ENCODE peak calls at places on chromosomes 16 and 17, in ten cellular contexts. One of them, this sample, is unnamed.

GRCh38 chr16:71700822-71701221 is 23.7 kb downstream of the PHLPP2 start:
- DNase-seq in GM12878: no peak
- DNase-seq in H1: no peak
- DNase-seq in stomach: no peak
- DNase-seq in SK-N-SH: no peak
- DNase-seq in suprapubic skin: no peak
- DNase-seq in ovary: no peak
- DNase-seq in esophagus muscularis mucosa: no peak
- DNase-seq in transverse colon: no peak
- DNase-seq in tibial nerve: no peak
- DNase-seq in this sample: no peak

GRCh38 chr16:56675685-56676210 is 6.1 kb downstream of the MT1H start:
- DNase-seq in tibial nerve: no peak
- DNase-seq in SK-N-SH: no peak
- DNase-seq in H1: no peak
- DNase-seq in GM12878: no peak
- DNase-seq in ovary: no peak
- DNase-seq in stomach: no peak
- DNase-seq in transverse colon: peak; percentile 19
- DNase-seq in suprapubic skin: no peak
- DNase-seq in esophagus muscularis mucosa: no peak
- DNase-seq in this sample: no peak

GRCh38 chr17:15185625-15185991 is 79.5 kb downstream of the PMP22 start:
- DNase-seq in SK-N-SH: no peak
- DNase-seq in suprapubic skin: no peak
- DNase-seq in GM12878: no peak
- DNase-seq in transverse colon: peak; percentile 14
- DNase-seq in H1: no peak
- DNase-seq in stomach: no peak
- DNase-seq in ovary: no peak
- DNase-seq in tibial nerve: no peak
- DNase-seq in esophagus muscularis mucosa: no peak
- DNase-seq in this sample: no peak

GRCh38 chr16:51968756-51969155 is 578.2 kb downstream of the TOX3 start:
- DNase-seq in H1: no peak
- DNase-seq in SK-N-SH: no peak
- DNase-seq in transverse colon: no peak
- DNase-seq in tibial nerve: no peak
- DNase-seq in esophagus muscularis mucosa: no peak
- DNase-seq in GM12878: no peak
- DNase-seq in ovary: no peak
- DNase-seq in stomach: no peak
- DNase-seq in suprapubic skin: no peak
- DNase-seq in this sample: no peak

GRCh38 chr17:76498886-76499667 is 2.1 kb downstream of the RHBDF2 start:
- DNase-seq in ovary: no peak
- DNase-seq in transverse colon: no peak
- DNase-seq in tibial nerve: no peak
- DNase-seq in suprapubic skin: no peak
- DNase-seq in esophagus muscularis mucosa: no peak
- DNase-seq in SK-N-SH: no peak
- DNase-seq in H1: no peak
- DNase-seq in stomach: no peak
- DNase-seq in GM12878: peak; percentile 71
- DNase-seq in this sample: no peak

GRCh38 chr17:19724501-19725420 is 8.4 kb upstream of the SLC47A2 start:
- DNase-seq in ovary: peak; percentile 39
- DNase-seq in transverse colon: peak; percentile 77
- DNase-seq in stomach: peak; percentile 70
- DNase-seq in GM12878: no peak
- DNase-seq in SK-N-SH: no peak
- DNase-seq in esophagus muscularis mucosa: no peak
- DNase-seq in suprapubic skin: peak; percentile 87
- DNase-seq in H1: no peak
- DNase-seq in tibial nerve: peak; percentile 48
- DNase-seq in this sample: peak; percentile 87

GRCh38 chr16:55047331-55047730 is 116.7 kb downstream of the IRX5 start:
- DNase-seq in GM12878: no peak
- DNase-seq in H1: no peak
- DNase-seq in transverse colon: no peak
- DNase-seq in ovary: no peak
- DNase-seq in esophagus muscularis mucosa: no peak
- DNase-seq in SK-N-SH: no peak
- DNase-seq in stomach: no peak
- DNase-seq in suprapubic skin: no peak
- DNase-seq in tibial nerve: no peak
- DNase-seq in this sample: no peak

GRCh38 chr16:85616608-85617311 is 3.6 kb downstream of the GSE1 start:
- DNase-seq in suprapubic skin: no peak
- DNase-seq in stomach: peak; percentile 68
- DNase-seq in ovary: peak; percentile 48
- DNase-seq in GM12878: peak; percentile 51
- DNase-seq in transverse colon: peak; percentile 63
- DNase-seq in H1: no peak
- DNase-seq in esophagus muscularis mucosa: no peak
- DNase-seq in SK-N-SH: peak; percentile 45
- DNase-seq in tibial nerve: no peak
- DNase-seq in this sample: peak; percentile 63

GRCh38 chr16:19912445-19913305 is 28.0 kb upstream of the GPRC5B start:
- DNase-seq in stomach: no peak
- DNase-seq in tibial nerve: no peak
- DNase-seq in suprapubic skin: no peak
- DNase-seq in transverse colon: no peak
- DNase-seq in GM12878: no peak
- DNase-seq in SK-N-SH: no peak
- DNase-seq in ovary: no peak
- DNase-seq in H1: no peak
- DNase-seq in esophagus muscularis mucosa: no peak
- DNase-seq in this sample: no peak

GRCh38 chr16:61887903-61888302 is 148.3 kb downstream of the CDH8 start:
- DNase-seq in ovary: no peak
- DNase-seq in suprapubic skin: no peak
- DNase-seq in esophagus muscularis mucosa: no peak
- DNase-seq in SK-N-SH: no peak
- DNase-seq in stomach: no peak
- DNase-seq in H1: no peak
- DNase-seq in transverse colon: no peak
- DNase-seq in GM12878: peak; percentile 19
- DNase-seq in tibial nerve: no peak
- DNase-seq in this sample: no peak

GRCh38 chr17:8125947-8126305 is 2.0 kb upstream of the HES7 start:
- DNase-seq in transverse colon: no peak
- DNase-seq in GM12878: no peak
- DNase-seq in suprapubic skin: no peak
- DNase-seq in ovary: peak; percentile 50
- DNase-seq in SK-N-SH: peak; percentile 82
- DNase-seq in H1: no peak
- DNase-seq in tibial nerve: no peak
- DNase-seq in esophagus muscularis mucosa: no peak
- DNase-seq in stomach: no peak
- DNase-seq in this sample: no peak

GRCh38 chr16:77955127-77955526 is 67.2 kb upstream of the CLEC3A start:
- DNase-seq in tibial nerve: no peak
- DNase-seq in suprapubic skin: no peak
- DNase-seq in SK-N-SH: no peak
- DNase-seq in transverse colon: no peak
- DNase-seq in ovary: no peak
- DNase-seq in GM12878: no peak
- DNase-seq in esophagus muscularis mucosa: no peak
- DNase-seq in H1: no peak
- DNase-seq in stomach: no peak
- DNase-seq in this sample: no peak

GRCh38 chr17:40317880-40318834 is 9.2 kb downstream of the RARA start:
- DNase-seq in esophagus muscularis mucosa: peak; percentile 98
- DNase-seq in H1: peak; percentile 81
- DNase-seq in GM12878: peak; percentile 79
- DNase-seq in tibial nerve: peak; percentile 98
- DNase-seq in stomach: peak; percentile 97
- DNase-seq in transverse colon: peak; percentile 97
- DNase-seq in ovary: peak; percentile 93
- DNase-seq in suprapubic skin: peak; percentile 97
- DNase-seq in SK-N-SH: peak; percentile 99
- DNase-seq in this sample: peak; percentile 99

GRCh38 chr17:78365561-78366108 is 5.8 kb upstream of the SOCS3 start:
- DNase-seq in GM12878: no peak
- DNase-seq in tibial nerve: no peak
- DNase-seq in stomach: no peak
- DNase-seq in esophagus muscularis mucosa: no peak
- DNase-seq in suprapubic skin: peak; percentile 68
- DNase-seq in H1: peak; percentile 81
- DNase-seq in transverse colon: no peak
- DNase-seq in SK-N-SH: no peak
- DNase-seq in ovary: no peak
- DNase-seq in this sample: peak; percentile 57

GRCh38 chr17:62732125-62732524 is 76.0 kb downstream of the MARCHF10 start:
- DNase-seq in tibial nerve: no peak
- DNase-seq in ovary: no peak
- DNase-seq in transverse colon: no peak
- DNase-seq in stomach: no peak
- DNase-seq in esophagus muscularis mucosa: no peak
- DNase-seq in SK-N-SH: no peak
- DNase-seq in suprapubic skin: no peak
- DNase-seq in GM12878: no peak
- DNase-seq in H1: no peak
- DNase-seq in this sample: no peak

GRCh38 chr16:867421-868385 is 67.2 kb upstream of the GNG13 start:
- DNase-seq in ovary: no peak
- DNase-seq in suprapubic skin: no peak
- DNase-seq in H1: no peak
- DNase-seq in GM12878: no peak
- DNase-seq in SK-N-SH: no peak
- DNase-seq in esophagus muscularis mucosa: no peak
- DNase-seq in stomach: no peak
- DNase-seq in transverse colon: no peak
- DNase-seq in tibial nerve: no peak
- DNase-seq in this sample: no peak

GRCh38 chr17:17348872-17349723 is 45.9 kb downstream of the NT5M start:
- DNase-seq in tibial nerve: no peak
- DNase-seq in suprapubic skin: peak; percentile 46
- DNase-seq in GM12878: no peak
- DNase-seq in stomach: no peak
- DNase-seq in transverse colon: no peak
- DNase-seq in SK-N-SH: peak; percentile 23
- DNase-seq in esophagus muscularis mucosa: no peak
- DNase-seq in ovary: no peak
- DNase-seq in H1: no peak
- DNase-seq in this sample: no peak

GRCh38 chr17:42773290-42774035 is at the start of gene VPS25:
- DNase-seq in stomach: peak; percentile 80
- DNase-seq in transverse colon: peak; percentile 84
- DNase-seq in esophagus muscularis mucosa: no peak
- DNase-seq in GM12878: no peak
- DNase-seq in ovary: peak; percentile 74
- DNase-seq in SK-N-SH: peak; percentile 85
- DNase-seq in H1: no peak
- DNase-seq in suprapubic skin: peak; percentile 86
- DNase-seq in tibial nerve: peak; percentile 38
- DNase-seq in this sample: peak; percentile 70
- TF ChIP-seq CTCF in stomach: peak; percentile 14
- TF ChIP-seq CTCF in transverse colon: peak; percentile 9
- TF ChIP-seq CTCF in esophagus muscularis mucosa: peak; percentile 11
- TF ChIP-seq CTCF in GM12878: no peak
- TF ChIP-seq CTCF in ovary: no peak
- TF ChIP-seq CTCF in SK-N-SH: peak; percentile 24
- TF ChIP-seq CTCF in H1: peak; percentile 14
- TF ChIP-seq CTCF in suprapubic skin: no peak
- TF ChIP-seq CTCF in tibial nerve: no peak
- TF ChIP-seq CTCF in this sample: no peak

DNA sequence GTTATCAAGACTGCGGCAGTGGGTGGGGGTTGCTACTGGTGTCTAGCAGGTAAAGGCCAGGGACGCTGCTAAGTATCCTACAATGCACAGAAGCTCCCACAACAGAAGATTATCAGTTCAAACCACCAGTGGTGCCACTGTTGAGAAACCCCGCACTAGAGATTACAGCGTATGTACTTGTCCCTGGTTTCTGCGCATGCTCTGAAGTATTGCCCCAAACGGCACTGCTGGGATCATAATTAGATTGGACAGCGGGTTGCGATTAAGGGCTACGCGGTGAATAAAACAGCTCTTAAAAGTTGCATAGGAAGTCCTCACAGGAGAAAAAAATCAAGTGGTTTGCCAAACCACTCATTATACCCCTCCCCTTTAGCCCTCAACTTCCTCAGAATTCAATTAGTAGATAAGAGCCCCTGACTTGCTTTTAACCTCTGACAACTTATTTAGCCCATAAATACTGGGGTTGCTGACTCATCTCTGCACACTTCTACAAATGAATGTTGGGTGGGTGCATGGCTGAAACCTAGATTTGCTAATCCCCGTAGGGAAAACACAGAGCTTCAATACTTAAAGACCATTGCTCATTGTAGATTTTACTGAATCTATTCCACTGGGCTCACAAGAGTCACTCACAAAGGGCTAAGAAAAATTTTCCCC is 91.7 kb downstream of the RGS9 start:
- DNase-seq in stomach: no peak
- DNase-seq in GM12878: peak; percentile 89
- DNase-seq in tibial nerve: no peak
- DNase-seq in transverse colon: no peak
- DNase-seq in esophagus muscularis mucosa: no peak
- DNase-seq in suprapubic skin: no peak
- DNase-seq in ovary: no peak
- DNase-seq in SK-N-SH: peak; percentile 90
- DNase-seq in H1: no peak
- DNase-seq in this sample: no peak
- TF ChIP-seq EP300 in stomach: no peak
- TF ChIP-seq EP300 in GM12878: peak; percentile 70
- TF ChIP-seq EP300 in tibial nerve: no peak
- TF ChIP-seq EP300 in transverse colon: no peak
- TF ChIP-seq EP300 in esophagus muscularis mucosa: no peak
- TF ChIP-seq EP300 in suprapubic skin: no peak
- TF ChIP-seq EP300 in ovary: no peak
- TF ChIP-seq EP300 in SK-N-SH: peak; percentile 92
- TF ChIP-seq EP300 in H1: no peak
- TF ChIP-seq EP300 in this sample: no peak

DNA sequence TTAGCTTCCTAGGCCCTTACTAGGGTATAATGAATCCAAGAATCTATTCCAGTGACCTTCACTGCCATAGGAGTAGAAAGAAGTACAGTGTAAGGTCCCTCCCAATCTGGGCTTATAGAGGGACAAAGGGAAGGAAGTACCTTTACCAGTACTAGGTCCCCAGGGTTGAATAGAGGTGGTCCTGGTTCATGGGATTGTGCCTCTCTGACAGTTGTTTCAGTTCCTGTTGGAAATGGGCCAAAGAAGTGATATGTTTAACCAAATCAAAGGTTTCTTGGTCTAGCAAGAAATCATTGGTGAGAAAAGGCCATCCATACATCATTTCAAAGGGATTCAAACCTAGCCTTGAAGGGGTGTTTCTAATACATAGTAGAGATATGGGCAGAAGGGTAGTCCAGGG is 16.0 kb upstream of the ZNHIT3 start:
- DNase-seq in stomach: no peak
- DNase-seq in SK-N-SH: no peak
- DNase-seq in H1: no peak
- DNase-seq in ovary: no peak
- DNase-seq in transverse colon: no peak
- DNase-seq in esophagus muscularis mucosa: no peak
- DNase-seq in suprapubic skin: no peak
- DNase-seq in tibial nerve: no peak
- DNase-seq in GM12878: no peak
- DNase-seq in this sample: no peak
- TF ChIP-seq CTCF in stomach: no peak
- TF ChIP-seq CTCF in SK-N-SH: no peak
- TF ChIP-seq CTCF in H1: no peak
- TF ChIP-seq CTCF in ovary: no peak
- TF ChIP-seq CTCF in transverse colon: no peak
- TF ChIP-seq CTCF in esophagus muscularis mucosa: no peak
- TF ChIP-seq CTCF in suprapubic skin: no peak
- TF ChIP-seq CTCF in tibial nerve: no peak
- TF ChIP-seq CTCF in GM12878: no peak
- TF ChIP-seq CTCF in this sample: no peak

GRCh38 chr16:67562526-67562917 is at the start of gene CTCF:
- DNase-seq in SK-N-SH: peak; percentile 91
- DNase-seq in suprapubic skin: no peak
- DNase-seq in stomach: peak; percentile 85
- DNase-seq in GM12878: no peak
- DNase-seq in H1: no peak
- DNase-seq in ovary: peak; percentile 83
- DNase-seq in esophagus muscularis mucosa: no peak
- DNase-seq in transverse colon: peak; percentile 88
- DNase-seq in tibial nerve: peak; percentile 67
- DNase-seq in this sample: peak; percentile 96
- TF ChIP-seq EP300 in SK-N-SH: no peak
- TF ChIP-seq EP300 in suprapubic skin: no peak
- TF ChIP-seq EP300 in stomach: no peak
- TF ChIP-seq EP300 in GM12878: no peak
- TF ChIP-seq EP300 in H1: no peak
- TF ChIP-seq EP300 in ovary: no peak
- TF ChIP-seq EP300 in esophagus muscularis mucosa: no peak
- TF ChIP-seq EP300 in transverse colon: no peak
- TF ChIP-seq EP300 in tibial nerve: no peak
- TF ChIP-seq EP300 in this sample: no peak